ENCODE peak calls at places on chromosomes 16 and 17, in eight cellular contexts. One of them, this sample, is unnamed. For H3K36me3, the result is how much of the 10 kb centered on the place peaks cover.

GRCh38 chr16:5461574-5461973 is 364.0 kb upstream of the EEF2KMT start:
- DNase-seq in K562: no peak
- DNase-seq in neural progenitor cell: no peak
- DNase-seq in neuronal stem cell: no peak
- DNase-seq in PC-3: no peak
- DNase-seq in fibroblast of lung: no peak
- DNase-seq in Karpas-422: no peak
- DNase-seq in endothelial cell of umbilical vein: no peak
- DNase-seq in this sample: no peak

GRCh38 chr16:1678500-1679098 is 520 bp downstream of the JPT2 start:
- DNase-seq in K562: no peak
- DNase-seq in neural progenitor cell: peak
- DNase-seq in neuronal stem cell: peak
- DNase-seq in PC-3: peak
- DNase-seq in fibroblast of lung: peak
- DNase-seq in Karpas-422: peak
- DNase-seq in endothelial cell of umbilical vein: peak
- DNase-seq in this sample: peak

GRCh38 chr17:20787281-20787680 is 207.8 kb downstream of the CDRT15L2 start:
- DNase-seq in K562: no peak
- DNase-seq in neural progenitor cell: no peak
- DNase-seq in neuronal stem cell: no peak
- DNase-seq in PC-3: no peak
- DNase-seq in fibroblast of lung: no peak
- DNase-seq in Karpas-422: no peak
- DNase-seq in endothelial cell of umbilical vein: no peak
- DNase-seq in this sample: no peak

GRCh38 chr16:649646-650045 is 481 bp downstream of the WDR90 start:
- DNase-seq in K562: no peak
- DNase-seq in neural progenitor cell: no peak
- DNase-seq in neuronal stem cell: no peak
- DNase-seq in PC-3: no peak
- DNase-seq in fibroblast of lung: no peak
- DNase-seq in Karpas-422: peak
- DNase-seq in endothelial cell of umbilical vein: no peak
- DNase-seq in this sample: peak

GRCh38 chr16:87201777-87202176 is 115.4 kb downstream of the C16orf95 start:
- DNase-seq in K562: no peak
- DNase-seq in neural progenitor cell: no peak
- DNase-seq in neuronal stem cell: no peak
- DNase-seq in PC-3: no peak
- DNase-seq in fibroblast of lung: no peak
- DNase-seq in Karpas-422: no peak
- DNase-seq in endothelial cell of umbilical vein: no peak
- DNase-seq in this sample: no peak

GRCh38 chr17:50198026-50198669 is 3.3 kb downstream of the COL1A1 start:
- DNase-seq in K562: peak
- DNase-seq in neural progenitor cell: peak
- DNase-seq in neuronal stem cell: no peak
- DNase-seq in PC-3: peak
- DNase-seq in fibroblast of lung: peak
- DNase-seq in Karpas-422: peak
- DNase-seq in endothelial cell of umbilical vein: peak
- DNase-seq in this sample: peak

GRCh38 chr17:62165378-62165722 is 100.3 kb upstream of the MED13 start:
- DNase-seq in K562: no peak
- DNase-seq in neural progenitor cell: no peak
- DNase-seq in neuronal stem cell: no peak
- DNase-seq in PC-3: peak
- DNase-seq in fibroblast of lung: no peak
- DNase-seq in Karpas-422: no peak
- DNase-seq in endothelial cell of umbilical vein: no peak
- DNase-seq in this sample: no peak

GRCh38 chr17:41796066-41796895 is 9.8 kb upstream of the JUP start:
- DNase-seq in K562: peak
- DNase-seq in neural progenitor cell: no peak
- DNase-seq in neuronal stem cell: no peak
- DNase-seq in PC-3: peak
- DNase-seq in fibroblast of lung: no peak
- DNase-seq in Karpas-422: no peak
- DNase-seq in endothelial cell of umbilical vein: no peak
- DNase-seq in this sample: no peak

GRCh38 chr16:2810651-2811050 is 6.4 kb upstream of the PRSS21 start:
- DNase-seq in K562: no peak
- DNase-seq in neural progenitor cell: no peak
- DNase-seq in neuronal stem cell: no peak
- DNase-seq in PC-3: no peak
- DNase-seq in fibroblast of lung: no peak
- DNase-seq in Karpas-422: no peak
- DNase-seq in endothelial cell of umbilical vein: no peak
- DNase-seq in this sample: no peak

GRCh38 chr16:63447121-63447520 is 1410.9 kb upstream of the CDH8 start:
- DNase-seq in K562: no peak
- DNase-seq in neural progenitor cell: peak
- DNase-seq in neuronal stem cell: peak
- DNase-seq in PC-3: no peak
- DNase-seq in fibroblast of lung: no peak
- DNase-seq in Karpas-422: no peak
- DNase-seq in endothelial cell of umbilical vein: no peak
- DNase-seq in this sample: no peak

GRCh38 chr16:79170565-79171242 is 429.8 kb downstream of the MAF start:
- DNase-seq in K562: no peak
- DNase-seq in neural progenitor cell: no peak
- DNase-seq in neuronal stem cell: no peak
- DNase-seq in PC-3: no peak
- DNase-seq in fibroblast of lung: peak
- DNase-seq in Karpas-422: no peak
- DNase-seq in endothelial cell of umbilical vein: no peak
- DNase-seq in this sample: no peak

GRCh38 chr17:28926786-28927185 is 23.9 kb upstream of the DHRS13 start:
- DNase-seq in K562: no peak
- DNase-seq in neural progenitor cell: no peak
- DNase-seq in neuronal stem cell: no peak
- DNase-seq in PC-3: no peak
- DNase-seq in fibroblast of lung: no peak
- DNase-seq in Karpas-422: no peak
- DNase-seq in endothelial cell of umbilical vein: no peak
- DNase-seq in this sample: no peak

GRCh38 chr17:68198931-68199836 is 48.7 kb upstream of the AMZ2 start:
- DNase-seq in K562: no peak
- DNase-seq in neural progenitor cell: peak
- DNase-seq in neuronal stem cell: no peak
- DNase-seq in PC-3: peak
- DNase-seq in fibroblast of lung: peak
- DNase-seq in Karpas-422: no peak
- DNase-seq in endothelial cell of umbilical vein: no peak
- DNase-seq in this sample: no peak

DNA sequence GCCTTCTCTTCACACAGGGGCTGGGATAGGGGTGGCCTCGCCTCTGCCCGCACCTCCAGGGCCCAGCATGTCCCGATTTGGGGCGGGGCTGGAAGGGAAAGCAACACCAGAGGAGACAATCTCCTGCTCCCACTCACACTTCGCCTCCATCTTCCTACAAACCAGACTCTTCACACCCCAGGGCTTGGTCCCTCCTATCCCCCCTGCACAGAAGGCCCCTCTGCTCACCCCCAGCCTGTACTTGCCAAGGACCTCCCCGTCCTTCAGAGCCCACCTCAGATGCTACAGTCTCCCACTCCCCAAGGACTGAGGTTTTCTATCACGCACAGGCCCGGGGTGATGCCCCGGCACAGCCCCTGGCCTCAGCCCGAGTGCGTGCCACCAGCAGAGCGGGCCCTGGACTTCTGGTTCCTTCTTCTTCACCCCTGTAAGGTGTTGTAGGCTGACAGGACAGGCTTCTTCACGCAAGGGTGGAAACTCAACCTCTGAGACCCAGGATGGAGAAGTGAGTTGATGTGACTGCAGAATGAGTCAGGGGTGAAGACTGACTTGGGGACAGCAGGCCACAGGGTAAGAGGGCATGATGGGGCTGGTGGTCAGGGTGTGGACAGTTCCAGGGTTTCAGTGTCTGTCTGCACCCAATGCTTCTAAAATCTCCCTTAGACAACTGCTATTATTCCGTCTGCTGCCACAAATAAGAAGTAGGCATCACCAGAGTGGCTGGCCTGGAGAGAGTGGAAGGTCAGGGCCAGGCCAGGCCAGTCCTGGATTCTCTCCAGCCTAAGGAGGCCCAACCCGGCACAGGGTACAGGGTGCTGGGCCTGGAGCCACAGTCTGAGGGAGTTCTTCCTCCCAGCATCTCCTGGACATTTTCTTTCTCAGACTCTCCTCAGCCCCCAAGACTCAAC is 2.5 kb downstream of the ITGAE start:
- DNase-seq in K562: no peak
- DNase-seq in neural progenitor cell: no peak
- DNase-seq in neuronal stem cell: no peak
- DNase-seq in PC-3: peak
- DNase-seq in fibroblast of lung: no peak
- DNase-seq in Karpas-422: no peak
- DNase-seq in endothelial cell of umbilical vein: no peak
- DNase-seq in this sample: no peak
- H3K36me3 ChIP-seq in K562: under half
- H3K36me3 ChIP-seq in neural progenitor cell: under half
- H3K36me3 ChIP-seq in neuronal stem cell: under half
- H3K36me3 ChIP-seq in PC-3: under half
- H3K36me3 ChIP-seq in fibroblast of lung: under half
- H3K36me3 ChIP-seq in Karpas-422: under half
- H3K36me3 ChIP-seq in endothelial cell of umbilical vein: under half
- H3K36me3 ChIP-seq in this sample: under half

DNA sequence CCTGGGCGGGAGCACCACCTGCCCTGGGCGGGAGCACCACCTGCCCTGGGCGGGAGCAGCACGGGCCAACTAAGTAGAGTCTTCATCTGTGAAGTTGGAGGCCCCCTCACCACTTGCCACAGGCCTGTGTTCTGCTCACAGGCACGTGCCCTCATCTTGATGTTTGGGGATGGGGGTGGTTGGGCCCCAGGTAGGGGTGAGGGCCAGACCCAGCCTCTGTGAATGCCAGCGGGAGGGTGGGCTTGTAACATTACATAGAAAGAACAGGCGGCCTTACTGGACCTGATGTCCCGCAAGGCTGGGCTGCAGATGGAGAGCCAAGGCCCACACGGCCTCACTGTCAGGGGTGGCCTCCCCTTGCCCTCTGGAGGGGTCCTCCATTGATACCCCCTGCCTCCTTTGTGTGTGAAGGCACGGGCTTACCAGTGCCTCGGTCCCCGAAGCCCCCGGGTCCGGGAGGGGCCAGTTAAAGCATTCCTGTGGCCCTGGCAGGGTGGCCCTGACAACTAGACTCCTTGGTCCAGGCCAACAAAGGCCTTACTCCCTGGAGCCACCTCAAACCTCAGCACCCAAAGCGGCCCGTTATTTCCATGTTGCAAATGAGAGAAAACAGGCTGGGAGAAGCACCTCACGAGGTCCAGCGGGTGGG is 1.1 kb upstream of the SLC16A3 start:
- DNase-seq in K562: no peak
- DNase-seq in neural progenitor cell: no peak
- DNase-seq in neuronal stem cell: no peak
- DNase-seq in PC-3: no peak
- DNase-seq in fibroblast of lung: peak
- DNase-seq in Karpas-422: no peak
- DNase-seq in endothelial cell of umbilical vein: no peak
- DNase-seq in this sample: no peak
- H3K9ac ChIP-seq in K562: no peak
- H3K9ac ChIP-seq in neural progenitor cell: no peak
- H3K9ac ChIP-seq in neuronal stem cell: no peak
- H3K9ac ChIP-seq in PC-3: no peak
- H3K9ac ChIP-seq in fibroblast of lung: no peak
- H3K9ac ChIP-seq in Karpas-422: peak
- H3K9ac ChIP-seq in endothelial cell of umbilical vein: peak
- H3K9ac ChIP-seq in this sample: peak

DNA sequence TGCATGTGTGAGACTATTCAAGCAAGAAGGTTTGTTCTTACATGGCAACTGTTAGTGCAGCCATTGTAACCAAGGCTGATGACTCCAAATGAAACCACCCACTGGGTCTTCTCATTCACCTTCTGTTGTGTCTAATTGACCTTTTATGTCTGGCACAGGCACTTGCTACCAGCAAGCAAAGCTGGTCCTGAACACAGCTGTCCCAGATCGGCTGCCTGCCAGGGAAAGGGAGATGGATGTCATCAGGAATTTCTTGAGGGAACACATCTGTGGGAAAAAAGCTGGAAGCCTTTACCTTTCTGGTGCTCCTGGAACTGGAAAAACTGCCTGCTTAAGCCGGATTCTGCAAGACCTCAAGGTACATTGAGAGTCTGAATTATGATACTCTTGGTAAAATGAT is 3.6 kb downstream of the CDC6 start:
- DNase-seq in K562: no peak
- DNase-seq in neural progenitor cell: no peak
- DNase-seq in neuronal stem cell: no peak
- DNase-seq in PC-3: no peak
- DNase-seq in fibroblast of lung: no peak
- DNase-seq in Karpas-422: no peak
- DNase-seq in endothelial cell of umbilical vein: no peak
- DNase-seq in this sample: no peak
- H3K36me3 ChIP-seq in K562: half or more
- H3K36me3 ChIP-seq in neural progenitor cell: under half
- H3K36me3 ChIP-seq in neuronal stem cell: half or more
- H3K36me3 ChIP-seq in PC-3: half or more
- H3K36me3 ChIP-seq in fibroblast of lung: under half
- H3K36me3 ChIP-seq in Karpas-422: half or more
- H3K36me3 ChIP-seq in endothelial cell of umbilical vein: under half
- H3K36me3 ChIP-seq in this sample: under half

DNA sequence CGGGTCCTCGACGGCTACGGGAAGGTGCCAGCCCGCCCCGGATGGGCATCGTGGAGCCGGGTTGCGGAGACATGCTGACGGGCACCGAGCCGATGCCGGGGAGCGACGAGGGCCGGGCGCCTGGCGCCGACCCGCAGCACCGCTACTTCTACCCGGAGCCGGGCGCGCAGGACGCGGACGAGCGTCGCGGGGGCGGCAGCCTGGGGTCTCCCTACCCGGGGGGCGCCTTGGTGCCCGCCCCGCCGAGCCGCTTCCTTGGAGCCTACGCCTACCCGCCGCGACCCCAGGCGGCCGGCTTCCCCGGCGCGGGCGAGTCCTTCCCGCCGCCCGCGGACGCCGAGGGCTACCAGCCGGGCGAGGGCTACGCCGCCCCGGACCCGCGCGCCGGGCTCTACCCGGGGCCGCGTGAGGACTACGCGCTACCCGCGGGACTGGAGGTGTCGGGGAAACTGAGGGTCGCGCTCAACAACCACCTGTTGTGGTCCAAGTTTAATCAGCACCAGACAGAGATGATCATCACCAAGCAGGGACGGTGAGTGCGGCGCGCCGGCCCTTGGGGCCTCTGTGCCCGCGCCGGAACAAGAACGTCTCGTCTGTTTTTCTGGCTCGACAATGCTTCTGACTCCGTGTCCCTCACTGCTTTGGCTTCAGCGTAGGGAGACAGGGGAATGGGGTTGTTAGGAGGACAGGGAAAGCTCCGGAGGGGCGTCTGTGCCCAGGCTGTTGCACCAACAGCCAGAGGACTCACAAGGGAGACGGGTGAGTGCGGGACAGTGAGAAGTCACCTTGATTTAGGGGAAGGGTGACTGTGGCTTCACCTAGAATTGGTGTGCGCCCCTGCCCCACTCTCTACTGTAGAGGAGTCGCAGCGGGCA is 615 bp downstream of the TBX21 start:
- DNase-seq in K562: no peak
- DNase-seq in neural progenitor cell: peak
- DNase-seq in neuronal stem cell: no peak
- DNase-seq in PC-3: no peak
- DNase-seq in fibroblast of lung: no peak
- DNase-seq in Karpas-422: no peak
- DNase-seq in endothelial cell of umbilical vein: no peak
- DNase-seq in this sample: peak
- H3K9ac ChIP-seq in K562: no peak
- H3K9ac ChIP-seq in neural progenitor cell: no peak
- H3K9ac ChIP-seq in neuronal stem cell: peak
- H3K9ac ChIP-seq in PC-3: no peak
- H3K9ac ChIP-seq in fibroblast of lung: no peak
- H3K9ac ChIP-seq in Karpas-422: no peak
- H3K9ac ChIP-seq in endothelial cell of umbilical vein: no peak
- H3K9ac ChIP-seq in this sample: no peak